ENCODE peak calls at places on chromosomes 1 and 21, in eight cellular contexts. I is substantia nigra; E is GM06990; C is activated naive CD4-positive, alpha-beta T cell; B is renal cortical epithelial cell; A is stomach; Q is activated CD8-positive, alpha-beta memory T cell treated with anti-CD3 and anti-CD28 coated beads, Interleukin-2, amount 10 ng/mL, durations not matched to agents 7 days and 5 days; S is Peyer's patch. J is an unnamed sample.

GRCh38 chr21:36976882-36977651 is 10.6 kb upstream of the HLCS start:
- DNase-seq in A (no peak), Q (peak), B (peak), S (peak), I (no peak), C (no peak), E (peak), J (peak)

GRCh38 chr1:175873290-175873689 is 129.9 kb upstream of the TNR start:
- DNase-seq in B (no peak), S (no peak), A (no peak), C (no peak), I (no peak), Q (no peak), E (peak), J (no peak)

GRCh38 chr1:89962024-89962741 is 32.7 kb upstream of the ZNF326 start:
- DNase-seq in I (no peak), E (no peak), A (no peak), B (no peak), S (no peak), Q (no peak), C (no peak), J (no peak)

GRCh38 chr1:230909974-230910754 is 41.8 kb upstream of the C1orf198 start:
- DNase-seq in Q (no peak), I (peak), S (no peak), E (no peak), C (no peak), B (no peak), A (peak), J (no peak)

GRCh38 chr1:68456207-68456606 is 6.5 kb upstream of the RPE65 start:
- DNase-seq in I (no peak), E (no peak), Q (no peak), B (no peak), S (no peak), A (no peak), C (no peak), J (no peak)

GRCh38 chr1:94927405-94928175 is 680 bp upstream of the CNN3 start:
- DNase-seq in S (peak), E (no peak), B (peak), Q (no peak), A (no peak), I (peak), C (no peak), J (no peak)

GRCh38 chr1:36326499-36326898 is 3.1 kb upstream of the EVA1B start:
- DNase-seq in I (no peak), Q (no peak), E (no peak), B (no peak), C (no peak), S (no peak), A (no peak), J (no peak)

GRCh38 chr1:244066954-244067716 is 16.1 kb downstream of the ZBTB18 start:
- DNase-seq in B (peak), A (no peak), I (no peak), E (no peak), C (no peak), S (no peak), Q (no peak), J (no peak)

GRCh38 chr1:212671342-212672031 is 28.2 kb downstream of the BATF3 start:
- DNase-seq in E (no peak), I (no peak), S (peak), C (no peak), Q (no peak), A (no peak), B (peak), J (no peak)

GRCh38 chr1:57421366-57421765 is 2.5 kb downstream of the DAB1 start:
- DNase-seq in Q (no peak), C (no peak), E (no peak), B (no peak), S (no peak), A (no peak), I (no peak), J (no peak)

GRCh38 chr1:231965615-231966014 is 339.0 kb downstream of the DISC1 start:
- DNase-seq in I (no peak), E (no peak), A (no peak), S (no peak), Q (no peak), B (no peak), C (no peak), J (no peak)

GRCh38 chr1:209823143-209824041 is 4.4 kb upstream of the UTP25 start:
- DNase-seq in Q (no peak), C (no peak), I (no peak), S (no peak), E (no peak), A (no peak), B (peak), J (no peak)

GRCh38 chr1:9590945-9591668 is 2.4 kb downstream of the TMEM201 start:
- DNase-seq in I (no peak), C (no peak), S (peak), Q (no peak), A (no peak), B (no peak), E (no peak), J (no peak)

GRCh38 chr1:47508900-47509488 is 71.2 kb downstream of the FOXD2 start:
- DNase-seq in B (no peak), E (no peak), A (no peak), C (no peak), I (no peak), Q (no peak), S (no peak), J (no peak)

GRCh38 chr1:24694380-24694843 is 50.8 kb upstream of the CLIC4 start:
- DNase-seq in I (no peak), E (peak), C (no peak), A (no peak), S (no peak), Q (no peak), B (no peak), J (no peak)

GRCh38 chr21:36980280-36981048 is 14.0 kb upstream of the HLCS start:
- DNase-seq in Q (no peak), S (no peak), I (no peak), A (peak), C (no peak), E (peak), B (no peak), J (peak)

GRCh38 chr1:240055978-240056772 is 35.5 kb upstream of the FMN2 start:
- DNase-seq in E (no peak), C (no peak), A (no peak), S (no peak), I (no peak), Q (no peak), B (peak), J (no peak)

GRCh38 chr1:50605186-50605875 is 182.1 kb upstream of the DMRTA2 start:
- DNase-seq in S (no peak), E (no peak), I (no peak), Q (no peak), C (no peak), A (no peak), B (peak), J (peak)

J was measured in WTC11.